ENCODE peak calls at places on chromosomes 16 and 17, in ten cellular contexts. K is transverse colon, S is gastrocnemius medialis, N is adrenal gland, E is HCT116, J is testis, R is body of pancreas, H is suprapubic skin, C is stomach, W is uterus. Q is an unnamed sample. For H3K36me3, the result is how much of the 10 kb centered on the place peaks cover.

GRCh38 chr17:57600092-57600491 is 145.0 kb downstream of the CCDC182 start:
- DNase-seq in K (no peak), S (no peak), N (peak), E (no peak), J (no peak), R (no peak), H (no peak), C (no peak), W (no peak), Q (no peak)

GRCh38 chr16:87332150-87332549 is 15.0 kb upstream of the C16orf95 start:
- DNase-seq in K (no peak), S (no peak), N (peak), E (no peak), J (no peak), R (peak), H (no peak), C (no peak), W (no peak), Q (peak)

GRCh38 chr17:78154903-78155811 is 9.0 kb downstream of the C17orf99 start:
- DNase-seq in K (peak), S (no peak), N (no peak), E (no peak), J (no peak), R (no peak), H (no peak), C (no peak), W (no peak), Q (no peak)

GRCh38 chr17:17698869-17699351 is 17.7 kb downstream of the RAI1 start:
- DNase-seq in K (no peak), S (no peak), N (no peak), E (no peak), J (peak), R (no peak), H (no peak), C (no peak), W (peak), Q (no peak)

GRCh38 chr17:45895969-45896793 is 1.8 kb downstream of the MAPT start:
- DNase-seq in K (no peak), S (peak), N (no peak), E (no peak), J (no peak), R (no peak), H (no peak), C (no peak), W (no peak), Q (no peak)

GRCh38 chr16:15879255-15879804 is 9.1 kb downstream of the CEP20 start:
- DNase-seq in K (no peak), S (no peak), N (no peak), E (no peak), J (no peak), R (no peak), H (no peak), C (no peak), W (no peak), Q (no peak)

GRCh38 chr16:73059779-73060178 is 11.9 kb upstream of the ZFHX3 start:
- DNase-seq in K (no peak), S (no peak), N (no peak), E (no peak), J (no peak), R (no peak), H (no peak), C (no peak), W (no peak), Q (no peak)

GRCh38 chr17:75493476-75494129 is 21.7 kb downstream of the CASKIN2 start:
- DNase-seq in K (no peak), S (no peak), N (no peak), E (no peak), J (no peak), R (no peak), H (no peak), C (no peak), W (no peak), Q (no peak)

GRCh38 chr16:57681950-57682728 is 12.5 kb upstream of the DRC7 start:
- DNase-seq in K (no peak), S (no peak), N (no peak), E (no peak), J (no peak), R (no peak), H (no peak), C (no peak), W (no peak), Q (no peak)

GRCh38 chr17:7041607-7042506 is 2.0 kb downstream of the SLC16A11 start:
- DNase-seq in K (no peak), S (no peak), N (no peak), E (no peak), J (no peak), R (no peak), H (no peak), C (no peak), W (no peak), Q (no peak)

GRCh38 chr17:48192321-48192731 is 84.8 kb downstream of the SNX11 start:
- DNase-seq in K (no peak), S (no peak), N (no peak), E (no peak), J (no peak), R (no peak), H (no peak), C (no peak), W (no peak), Q (no peak)

GRCh38 chr17:60139438-60140285 is 10.1 kb upstream of the CA4 start:
- DNase-seq in K (peak), S (peak), N (peak), E (peak), J (peak), R (peak), H (peak), C (peak), W (peak), Q (peak)

GRCh38 chr17:31067699-31068184 is 27.0 kb upstream of the NF1 start:
- DNase-seq in K (no peak), S (no peak), N (no peak), E (peak), J (no peak), R (no peak), H (no peak), C (no peak), W (no peak), Q (no peak)

DNA sequence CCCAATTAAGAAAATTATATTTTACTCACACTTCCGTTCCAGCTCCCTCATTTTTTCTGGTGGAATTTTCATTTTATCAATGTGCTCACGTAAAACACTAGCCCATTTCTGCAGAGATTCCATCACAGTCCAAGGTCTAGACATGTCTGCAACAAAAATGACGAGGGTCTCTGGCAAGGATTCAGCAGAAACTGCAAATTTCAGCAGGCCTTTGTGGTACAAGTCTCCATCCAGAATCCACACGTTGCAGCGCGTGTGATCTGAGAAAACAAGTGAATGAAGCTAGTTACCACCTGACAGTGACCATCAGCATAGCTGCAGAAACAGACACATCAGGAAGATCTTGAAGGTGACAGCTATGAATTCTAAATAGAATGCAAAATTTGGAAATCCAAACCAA is 9.0 kb downstream of the DYNC1LI2 start:
- DNase-seq in K (no peak), S (no peak), N (no peak), E (no peak), J (no peak), R (no peak), H (no peak), C (no peak), W (no peak), Q (no peak)
- H3K36me3 ChIP-seq in K (under half), S (under half), N (half or more), E (under half), J (under half), R (under half), H (half or more), C (half or more), W (under half), Q (under half)

DNA sequence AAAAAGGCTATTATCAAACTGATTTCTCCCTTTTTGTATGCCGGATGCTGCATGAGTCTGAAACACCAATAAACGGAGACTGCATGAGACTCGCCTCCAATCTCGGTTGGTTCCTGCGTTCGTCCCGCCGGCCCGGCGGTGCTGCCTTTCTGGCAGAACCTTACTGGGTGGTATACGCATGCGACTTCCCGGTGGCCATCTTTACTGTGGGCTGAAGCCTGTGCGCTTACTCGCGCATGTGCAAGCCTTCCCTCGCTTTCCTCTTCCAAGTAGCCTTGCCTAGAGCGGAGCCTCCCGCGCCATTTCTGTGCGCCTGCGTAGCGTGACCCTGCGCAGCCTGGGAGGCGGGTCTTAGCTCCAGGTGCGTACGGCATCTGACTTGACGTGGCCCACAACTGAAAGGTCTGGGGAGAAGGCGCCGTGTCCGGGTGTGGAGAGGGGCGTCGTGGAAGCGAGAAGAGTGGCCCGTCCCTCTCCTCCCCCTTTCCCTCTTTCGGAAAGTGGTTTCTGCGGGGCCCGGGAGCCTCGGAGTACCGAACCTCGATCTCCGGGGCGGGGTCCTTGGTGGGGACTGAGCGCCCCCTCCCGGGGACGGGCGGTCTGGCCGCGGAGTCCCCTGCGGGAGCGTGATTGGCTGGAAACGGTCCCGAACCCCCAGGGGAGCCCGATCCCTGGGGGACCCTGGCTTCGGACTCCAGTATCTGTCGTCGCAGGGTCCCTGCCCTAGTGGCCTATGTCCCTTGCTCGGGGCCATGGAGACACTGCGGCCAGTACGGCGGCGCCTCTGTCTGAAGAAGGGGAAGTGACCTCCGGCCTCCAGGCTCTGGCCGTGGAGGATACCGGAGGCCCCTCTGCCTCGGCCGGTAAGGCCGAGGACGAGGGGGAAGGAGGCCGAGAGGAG is at the start of gene PAGR1:
- DNase-seq in K (peak), S (peak), N (peak), E (peak), J (peak), R (peak), H (peak), C (peak), W (peak), Q (peak)
- TF ChIP-seq POLR2A in K (peak), S (peak), N (peak), E (peak), J (peak), R (peak), H (no peak), C (peak), W (peak), Q (peak)

DNA sequence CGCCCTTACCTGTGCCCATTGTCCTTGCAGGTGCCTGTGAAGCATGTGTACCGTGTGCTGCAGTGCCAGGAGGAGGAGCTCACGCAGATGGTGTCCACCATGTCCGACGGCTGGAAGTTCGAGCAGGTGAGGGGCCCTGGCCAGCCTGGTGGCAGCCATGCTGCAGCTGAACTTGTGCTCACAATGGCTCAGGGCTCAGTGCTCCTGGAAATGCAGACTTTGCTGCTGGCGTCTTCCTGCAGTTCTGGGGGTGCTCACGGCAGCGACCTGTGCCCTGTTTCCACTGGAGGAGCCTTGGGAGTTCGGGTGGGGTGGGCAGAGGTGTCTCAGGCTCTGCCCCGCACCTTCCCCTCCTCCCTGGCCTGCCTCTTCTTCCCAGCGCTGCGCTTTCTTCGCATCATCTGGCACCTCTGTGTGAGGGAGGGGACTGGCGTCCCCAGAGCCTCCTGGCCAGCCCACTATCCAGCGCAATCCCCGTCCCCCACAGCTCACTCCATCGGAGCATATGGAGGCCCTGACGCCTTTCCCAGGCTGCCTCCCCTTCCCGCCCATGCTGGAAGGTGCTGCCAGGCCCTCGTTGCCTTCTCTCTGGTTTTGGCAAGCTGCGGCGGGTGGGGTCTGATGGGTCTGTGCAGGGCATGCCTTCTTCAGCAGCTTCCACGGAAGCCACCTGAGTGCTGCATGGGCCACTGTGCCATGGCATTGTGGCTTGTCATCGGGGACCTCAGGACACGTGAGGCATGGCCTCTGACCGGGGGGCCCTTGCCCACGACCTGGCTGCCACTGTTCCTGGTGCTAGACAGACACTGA is 17.7 kb downstream of the KCTD5 start:
- DNase-seq in K (no peak), S (no peak), N (no peak), E (no peak), J (no peak), R (no peak), H (no peak), C (no peak), W (no peak), Q (no peak)
- H3K36me3 ChIP-seq in K (under half), S (half or more), N (half or more), E (under half), J (under half), R (under half), H (half or more), C (half or more), W (under half), Q (under half)

DNA sequence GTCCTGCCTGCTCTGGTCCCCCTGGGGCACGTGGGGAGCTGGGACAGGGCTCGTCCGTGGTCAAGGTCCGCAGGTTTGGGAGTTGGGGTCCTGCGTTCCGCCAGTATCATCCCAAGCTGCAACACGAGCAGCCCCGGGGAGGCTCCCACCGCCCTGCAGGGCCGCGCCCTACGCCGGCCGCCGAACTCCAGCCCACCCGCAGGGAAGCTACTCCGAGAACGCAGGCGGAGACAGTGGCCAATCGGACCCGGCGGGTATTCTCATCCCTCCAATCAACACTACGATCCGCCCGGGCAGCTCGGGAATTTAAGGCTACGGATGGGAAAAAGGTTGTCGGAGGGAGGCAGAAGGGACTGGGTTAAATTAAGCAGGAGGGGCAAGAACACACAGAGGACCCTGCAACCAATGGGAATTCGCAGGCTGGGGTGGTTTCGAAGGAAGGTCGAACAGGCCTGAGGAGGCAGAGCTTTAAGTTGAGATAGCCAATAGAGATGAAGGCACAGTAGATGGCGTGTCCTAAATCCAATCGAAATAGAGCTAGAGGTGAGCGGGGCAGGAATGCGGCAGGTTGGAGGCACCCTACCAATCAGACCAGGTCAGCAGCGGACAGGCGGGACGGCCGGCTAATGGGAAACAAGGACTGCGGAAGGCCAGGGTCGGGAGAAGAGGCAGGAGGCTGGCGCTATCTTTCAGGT is 626 bp downstream of the SPAG7 start:
- DNase-seq in K (peak), S (peak), N (peak), E (peak), J (peak), R (peak), H (peak), C (peak), W (peak), Q (peak)
- TF ChIP-seq POLR2A in K (peak), S (peak), N (peak), E (no peak), J (no peak), R (no peak), H (no peak), C (no peak), W (peak), Q (peak)

GRCh38 chr16:2078096-2078495 is 30.3 kb downstream of the TSC2 start:
- DNase-seq in K (no peak), S (no peak), N (no peak), E (no peak), J (no peak), R (no peak), H (no peak), C (no peak), W (no peak), Q (no peak)
- H3K36me3 ChIP-seq in K (under half), S (half or more), N (half or more), E (under half), J (under half), R (under half), H (half or more), C (half or more), W (under half), Q (under half)

GRCh38 chr17:27573971-27574525 is 56.9 kb upstream of the LGALS9 start:
- DNase-seq in K (no peak), S (peak), N (peak), E (no peak), J (no peak), R (no peak), H (no peak), C (no peak), W (no peak), Q (no peak)
- TF ChIP-seq POLR2A in K (no peak), S (no peak), N (no peak), E (no peak), J (no peak), R (no peak), H (no peak), C (no peak), W (no peak), Q (no peak)

Q was measured in prostate gland.